ENCODE peak calls at places on chromosomes 11 and 22, in seven cellular contexts. R is fibroblast of mammary gland; B is Peyer's patch; H is AG20443; Q is stimulated activated CD8-positive, alpha-beta memory T cell treated with anti-CD3 and anti-CD28 coated beads, Interleukin-7, amount 100 ng/mL, for 48 hours; K is activated naive CD8-positive, alpha-beta T cell treated with anti-CD3 and anti-CD28 coated beads, Interleukin-2, amount 50 U/mL, for 16 hours; P is ACHN. W is an unnamed sample.

GRCh38 chr11:130904380-130904779 is 11.9 kb downstream of the SNX19 start:
- DNase-seq in Q (no peak), H (peak), R (peak), P (peak), K (no peak), B (no peak), W (no peak)

GRCh38 chr22:44026066-44026629 is 2.0 kb downstream of the PARVB start:
- DNase-seq in K (no peak), H (peak), Q (no peak), B (no peak), R (no peak), P (no peak), W (no peak)

GRCh38 chr11:9972917-9973504 is 309.1 kb downstream of the SWAP70 start:
- DNase-seq in Q (no peak), H (peak), B (peak), K (no peak), R (peak), P (peak), W (no peak)

GRCh38 chr11:92667446-92668165 is 301.8 kb upstream of the MTNR1B start:
- DNase-seq in P (no peak), B (no peak), Q (no peak), K (no peak), R (no peak), H (no peak), W (no peak)

GRCh38 chr11:20355221-20356219 is 8.0 kb upstream of the HTATIP2 start:
- DNase-seq in H (peak), K (no peak), R (peak), Q (no peak), B (peak), P (no peak), W (no peak)

GRCh38 chr22:31005535-31005934 is 36.5 kb downstream of the TUG1 start:
- DNase-seq in K (no peak), R (no peak), B (no peak), Q (no peak), H (no peak), P (no peak), W (no peak)

GRCh38 chr11:77580712-77581337 is 8.9 kb upstream of the AQP11 start:
- DNase-seq in B (no peak), P (peak), H (no peak), Q (no peak), R (peak), K (no peak), W (no peak)

GRCh38 chr11:105937738-105938137 is 84.3 kb downstream of the MSANTD4 start:
- DNase-seq in K (no peak), H (no peak), R (peak), Q (no peak), B (no peak), P (peak), W (no peak)

GRCh38 chr11:46072172-46072964 is 48.9 kb downstream of the PHF21A start:
- DNase-seq in Q (no peak), P (no peak), R (peak), H (no peak), K (no peak), B (no peak), W (no peak)

W was measured in T-helper 22 cell.